ENCODE peak calls at places on chromosomes 7 and 10, in nine cellular contexts. R is heart left ventricle, P is upper lobe of left lung, K is spleen, E is psoas muscle, M is astrocyte of the cerebellum, T is left ventricle myocardium inferior, G is mammary epithelial cell, I is OCI-LY7. W is an unnamed sample.

GRCh38 chr10:42754155-42755027 is 28.2 kb upstream of the BMS1 start:
- DNase-seq in R (peak), P (no peak), K (no peak), E (peak), M (no peak), T (peak), G (no peak), I (no peak), W (no peak)

GRCh38 chr7:5598769-5599371 is 175.2 kb upstream of the TNRC18 start:
- DNase-seq in R (no peak), P (no peak), K (no peak), E (no peak), M (no peak), T (no peak), G (no peak), I (no peak), W (no peak)

GRCh38 chr10:57035310-57035709 is 674.3 kb upstream of the ZWINT start:
- DNase-seq in R (no peak), P (no peak), K (no peak), E (no peak), M (no peak), T (no peak), G (no peak), I (no peak), W (no peak)

GRCh38 chr10:86294346-86295265 is 72.0 kb downstream of the GRID1 start:
- DNase-seq in R (no peak), P (peak), K (peak), E (no peak), M (no peak), T (no peak), G (no peak), I (no peak), W (no peak)

GRCh38 chr7:79452032-79452494 is 1.4 kb downstream of the MAGI2 start:
- DNase-seq in R (peak), P (peak), K (peak), E (peak), M (no peak), T (peak), G (peak), I (no peak), W (peak)

GRCh38 chr10:35056133-35056532 is 34.0 kb downstream of the CUL2 start:
- DNase-seq in R (no peak), P (no peak), K (no peak), E (no peak), M (no peak), T (no peak), G (no peak), I (no peak), W (no peak)

GRCh38 chr10:119595134-119595714 is 1.5 kb downstream of the TIAL1 start:
- DNase-seq in R (no peak), P (no peak), K (no peak), E (no peak), M (peak), T (no peak), G (peak), I (no peak), W (no peak)

GRCh38 chr10:73908853-73909611 is 1.9 kb upstream of the PLAU start:
- DNase-seq in R (peak), P (peak), K (no peak), E (no peak), M (peak), T (peak), G (peak), I (peak), W (peak)

GRCh38 chr10:100887761-100888296 is 24.9 kb upstream of the SLF2 start:
- DNase-seq in R (no peak), P (no peak), K (no peak), E (no peak), M (no peak), T (no peak), G (no peak), I (no peak), W (no peak)

GRCh38 chr10:99393036-99393435 is 37.4 kb downstream of the GOT1 start:
- DNase-seq in R (no peak), P (no peak), K (no peak), E (no peak), M (no peak), T (no peak), G (no peak), I (no peak), W (no peak)

GRCh38 chr10:8913720-8914119 is 859.2 kb downstream of the GATA3 start:
- DNase-seq in R (no peak), P (no peak), K (no peak), E (no peak), M (no peak), T (no peak), G (peak), I (no peak), W (no peak)

GRCh38 chr7:84913731-84914130 is 273.1 kb downstream of the SEMA3D start:
- DNase-seq in R (no peak), P (no peak), K (no peak), E (no peak), M (no peak), T (no peak), G (no peak), I (no peak), W (no peak)

GRCh38 chr7:17062433-17063383 is 180.9 kb upstream of the AGR3 start:
- DNase-seq in R (no peak), P (no peak), K (no peak), E (no peak), M (no peak), T (no peak), G (no peak), I (no peak), W (no peak)

GRCh38 chr7:47591655-47592572 is 10.0 kb upstream of the TNS3 start:
- DNase-seq in R (no peak), P (no peak), K (no peak), E (no peak), M (no peak), T (no peak), G (no peak), I (no peak), W (no peak)

GRCh38 chr7:152479595-152479994 is 43.8 kb upstream of the KMT2C start:
- DNase-seq in R (no peak), P (no peak), K (no peak), E (no peak), M (no peak), T (no peak), G (no peak), I (no peak), W (no peak)

GRCh38 chr7:31096198-31096881 is 44.2 kb downstream of the ADCYAP1R1 start:
- DNase-seq in R (no peak), P (peak), K (peak), E (no peak), M (no peak), T (no peak), G (no peak), I (no peak), W (no peak)

GRCh38 chr7:46162582-46162981 is 241.5 kb upstream of the IGFBP3 start:
- DNase-seq in R (no peak), P (no peak), K (no peak), E (no peak), M (no peak), T (no peak), G (peak), I (no peak), W (no peak)

GRCh38 chr10:14880201-14880600 is 1.5 kb downstream of the SUV39H2 start:
- DNase-seq in R (no peak), P (no peak), K (no peak), E (no peak), M (no peak), T (no peak), G (peak), I (no peak), W (no peak)

GRCh38 chr10:25113231-25114035 is 61.4 kb upstream of the GPR158 start:
- DNase-seq in R (peak), P (peak), K (no peak), E (peak), M (peak), T (peak), G (peak), I (peak), W (peak)

GRCh38 chr10:71242621-71243009 is 30.2 kb downstream of the UNC5B start:
- DNase-seq in R (peak), P (no peak), K (no peak), E (no peak), M (no peak), T (peak), G (no peak), I (no peak), W (no peak)

GRCh38 chr7:116527521-116527920 is 2.7 kb downstream of the CAV1 start:
- DNase-seq in R (no peak), P (no peak), K (no peak), E (no peak), M (no peak), T (no peak), G (no peak), I (no peak), W (no peak)

GRCh38 chr10:116974442-116975005 is 30.5 kb downstream of the SHTN1 start:
- DNase-seq in R (no peak), P (no peak), K (no peak), E (no peak), M (peak), T (no peak), G (peak), I (no peak), W (peak)

GRCh38 chr7:50304158-50304910 is at the start of gene IKZF1:
- DNase-seq in R (peak), P (peak), K (peak), E (peak), M (no peak), T (peak), G (peak), I (peak), W (no peak)

GRCh38 chr7:58087536-58088190 is 637.7 kb downstream of the ZNF716 start:
- DNase-seq in R (no peak), P (no peak), K (peak), E (no peak), M (no peak), T (no peak), G (no peak), I (no peak), W (no peak)

GRCh38 chr10:92047215-92047614 is 123.6 kb downstream of the BTAF1 start:
- DNase-seq in R (no peak), P (no peak), K (no peak), E (no peak), M (no peak), T (no peak), G (no peak), I (no peak), W (no peak)

GRCh38 chr7:110001254-110001938 is 1089.5 kb upstream of the LRRN3 start:
- DNase-seq in R (no peak), P (no peak), K (no peak), E (no peak), M (peak), T (no peak), G (no peak), I (no peak), W (no peak)

GRCh38 chr10:115947104-115947503 is 325.9 kb downstream of the GFRA1 start:
- DNase-seq in R (no peak), P (no peak), K (no peak), E (no peak), M (peak), T (no peak), G (no peak), I (no peak), W (no peak)

GRCh38 chr7:21960922-21961321 is 15.2 kb upstream of the CDCA7L start:
- DNase-seq in R (no peak), P (no peak), K (no peak), E (no peak), M (peak), T (no peak), G (peak), I (no peak), W (peak)

GRCh38 chr10:79063661-79064490 is 4.9 kb upstream of the ZMIZ1 start:
- DNase-seq in R (peak), P (peak), K (peak), E (peak), M (no peak), T (peak), G (no peak), I (no peak), W (no peak)

GRCh38 chr10:110857265-110858158 is 14.2 kb upstream of the PDCD4 start:
- DNase-seq in R (no peak), P (peak), K (no peak), E (no peak), M (no peak), T (no peak), G (no peak), I (peak), W (no peak)

DNA sequence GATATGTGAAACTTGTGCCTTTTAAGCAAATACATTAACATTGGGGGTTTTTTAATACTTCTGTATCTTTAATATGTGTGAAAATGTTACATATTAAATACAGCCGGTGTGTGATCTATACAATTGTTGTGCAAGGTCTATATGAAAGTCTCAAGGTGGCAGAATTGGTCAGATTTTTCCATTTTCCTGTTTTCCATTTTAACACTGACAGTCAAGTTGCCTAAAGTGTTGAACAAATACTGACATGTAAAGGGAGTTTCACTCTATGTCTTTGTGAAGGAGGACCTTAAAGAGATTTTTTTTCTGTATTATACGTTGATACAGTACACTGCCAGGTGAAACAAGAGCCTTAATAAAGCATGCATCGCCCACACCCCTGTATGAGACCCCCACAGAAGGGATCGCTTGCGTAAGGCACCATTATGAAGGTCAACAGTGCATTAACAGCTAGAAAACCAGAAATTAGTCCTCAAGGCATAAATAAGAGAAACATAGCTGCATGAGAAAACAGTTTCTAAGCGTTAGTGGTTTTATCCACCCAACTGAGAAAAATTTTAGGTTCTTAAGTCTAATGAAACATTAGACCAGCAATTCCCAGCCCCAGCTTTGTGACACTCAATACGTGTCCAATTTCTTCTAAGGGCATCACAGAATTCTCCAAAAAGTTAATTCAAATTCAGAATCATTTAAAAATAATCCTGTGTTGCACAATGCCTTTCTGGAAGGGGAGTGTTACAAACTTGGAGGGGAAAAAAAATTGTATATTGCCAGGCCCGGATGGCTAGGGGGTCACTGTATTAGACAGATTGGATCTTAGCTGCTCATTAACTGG is 6.9 kb downstream of the KLF6 start:
- DNase-seq in R (no peak), P (no peak), K (no peak), E (no peak), M (no peak), T (no peak), G (peak), I (no peak), W (no peak)
- H3K4me3 ChIP-seq in R (peak), P (peak), K (no peak), E (peak), M (no peak), T (peak), G (no peak), I (no peak), W (no peak)

GRCh38 chr7:88450874-88451273 is 144.2 kb upstream of the STEAP4 start:
- DNase-seq in R (no peak), P (no peak), K (no peak), E (no peak), M (no peak), T (no peak), G (no peak), I (no peak), W (no peak)

GRCh38 chr7:88458931-88459330 is 152.2 kb upstream of the STEAP4 start:
- DNase-seq in R (no peak), P (no peak), K (no peak), E (no peak), M (no peak), T (no peak), G (no peak), I (no peak), W (no peak)

GRCh38 chr7:88452648-88453047 is 146.0 kb upstream of the STEAP4 start:
- DNase-seq in R (no peak), P (no peak), K (no peak), E (no peak), M (no peak), T (no peak), G (no peak), I (no peak), W (no peak)

GRCh38 chr7:88455696-88456095 is 149.0 kb upstream of the STEAP4 start:
- DNase-seq in R (no peak), P (no peak), K (no peak), E (no peak), M (no peak), T (no peak), G (peak), I (no peak), W (no peak)

GRCh38 chr7:88456490-88456889 is 149.8 kb upstream of the STEAP4 start:
- DNase-seq in R (no peak), P (no peak), K (no peak), E (no peak), M (no peak), T (no peak), G (no peak), I (no peak), W (no peak)
- TF ChIP-seq CTCF in R (no peak), P (no peak), K (no peak), E (no peak), M (no peak), T (no peak), G (no peak), I (no peak), W (no peak)

GRCh38 chr7:23603632-23604295 is 6.6 kb downstream of the CCDC126 start:
- DNase-seq in R (no peak), P (no peak), K (no peak), E (no peak), M (no peak), T (no peak), G (no peak), I (no peak), W (no peak)

GRCh38 chr7:23604296-23604640 is 7.1 kb downstream of the CCDC126 start:
- DNase-seq in R (no peak), P (no peak), K (no peak), E (no peak), M (no peak), T (no peak), G (no peak), I (no peak), W (no peak)

DNA sequence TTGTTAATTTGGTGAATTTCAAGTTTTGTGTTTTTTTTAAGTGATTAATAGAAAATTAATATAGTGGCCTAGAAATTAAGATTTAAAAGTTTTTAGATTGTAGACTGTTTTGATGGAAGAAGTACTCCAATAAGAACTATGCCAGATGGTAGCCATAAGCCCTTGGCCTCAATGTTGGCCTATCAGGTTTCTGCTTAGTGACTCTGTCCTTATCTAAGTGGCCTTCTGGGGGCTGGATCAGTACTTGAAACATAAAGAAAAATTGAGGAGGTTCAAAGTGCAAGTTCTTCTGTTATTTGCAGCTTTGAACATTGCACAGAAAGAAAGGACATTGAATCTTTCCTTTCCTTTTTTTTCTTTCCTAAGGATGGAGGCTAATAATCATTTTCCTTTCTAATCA is 9.9 kb downstream of the CCDC126 start:
- DNase-seq in R (no peak), P (no peak), K (no peak), E (no peak), M (no peak), T (no peak), G (no peak), I (no peak), W (no peak)
- H3K4me3 ChIP-seq in R (no peak), P (no peak), K (no peak), E (no peak), M (no peak), T (no peak), G (no peak), I (no peak), W (no peak)

DNA sequence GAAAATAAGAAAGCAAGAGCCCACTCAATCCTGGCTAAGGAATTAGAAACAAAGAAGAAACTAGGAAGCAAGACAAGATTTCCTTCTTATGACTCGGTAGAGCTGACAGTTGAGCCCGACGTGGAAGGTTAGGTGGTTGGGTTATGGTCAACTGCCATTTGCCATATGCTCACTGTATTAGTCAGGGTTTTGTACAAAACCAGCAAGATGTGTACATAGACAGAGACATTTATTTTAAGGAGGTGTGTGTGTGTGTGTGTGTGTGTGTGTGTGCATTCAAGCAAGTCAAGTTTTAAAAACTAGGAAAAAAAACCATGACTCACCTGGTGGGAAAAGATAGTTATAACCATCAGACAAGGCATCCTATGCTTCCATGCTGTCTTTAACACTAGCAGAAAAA is 158.5 kb downstream of the VPS50 start:
- DNase-seq in R (no peak), P (no peak), K (no peak), E (no peak), M (no peak), T (no peak), G (no peak), I (no peak), W (no peak)
- TF ChIP-seq CTCF in R (no peak), P (no peak), K (no peak), E (no peak), M (no peak), T (no peak), G (no peak), I (no peak), W (no peak)

GRCh38 chr10:127907411-127908105 is 655 bp downstream of the PTPRE start:
- DNase-seq in R (peak), P (peak), K (peak), E (peak), M (peak), T (peak), G (peak), I (no peak), W (no peak)
- H3K4me3 ChIP-seq in R (peak), P (peak), K (peak), E (peak), M (peak), T (peak), G (peak), I (no peak), W (peak)

GRCh38 chr10:121975295-121976086 is 474 bp upstream of the NSMCE4A start:
- DNase-seq in R (no peak), P (no peak), K (no peak), E (no peak), M (no peak), T (no peak), G (no peak), I (peak), W (no peak)
- TF ChIP-seq CTCF in R (no peak), P (peak), K (peak), E (peak), M (peak), T (peak), G (no peak), I (peak), W (peak)

GRCh38 chr10:6215683-6216484 is 13.2 kb downstream of the PFKFB3 start:
- DNase-seq in R (no peak), P (no peak), K (no peak), E (no peak), M (no peak), T (no peak), G (peak), I (no peak), W (no peak)
- H3K4me3 ChIP-seq in R (no peak), P (no peak), K (no peak), E (no peak), M (no peak), T (no peak), G (no peak), I (no peak), W (no peak)

W was measured in HFF-Myc.